ENCODE peak calls at places on chromosomes 4 and X, in nine cellular contexts. Y is keratinocyte, W is psoas muscle, S is tibial nerve, R is aorta, L is prostate gland, B is A549, Z is substantia nigra, C is endothelial cell of umbilical vein. I is an unnamed sample.
A peak's percentile ranks its signal among the peaks of the same experiment; 100 is the strongest.

GRCh38 chr4:7335363-7336066 is 99.2 kb downstream of the PSAPL1 start:
- DNase-seq in Y (no peak), W (peak; percentile 80), S (peak; percentile 47), R (no peak), L (peak; percentile 12), B (peak; percentile 58), Z (peak; percentile 69), C (peak; percentile 27), I (no peak)

GRCh38 chr4:163941221-163941865 is 446.9 kb downstream of the TMA16 start:
- DNase-seq in Y (no peak), W (no peak), S (no peak), R (no peak), L (no peak), B (no peak), Z (no peak), C (no peak), I (no peak)

GRCh38 chrX:47497274-47497673 is 14.3 kb upstream of the ZNF41 start:
- DNase-seq in Y (no peak), W (no peak), S (no peak), R (no peak), L (no peak), B (peak; percentile 5), Z (no peak), C (peak; percentile 13), I (no peak)

GRCh38 chr4:188781655-188782054 is 642.4 kb downstream of the TRIML1 start:
- DNase-seq in Y (no peak), W (no peak), S (no peak), R (no peak), L (no peak), B (peak; percentile 20), Z (no peak), C (no peak), I (no peak)

GRCh38 chrX:153494541-153495361 is at the start of gene BGN:
- DNase-seq in Y (no peak), W (no peak), S (no peak), R (peak; percentile 84), L (no peak), B (no peak), Z (peak; percentile 54), C (peak; percentile 81), I (no peak)

GRCh38 chrX:884091-884490 is 253.5 kb downstream of the SHOX start:
- DNase-seq in Y (no peak), W (no peak), S (no peak), R (no peak), L (no peak), B (no peak), Z (no peak), C (no peak), I (no peak)

GRCh38 chr4:181952478-181952877 is 290.7 kb upstream of the TENM3 start:
- DNase-seq in Y (peak; percentile 45), W (no peak), S (no peak), R (no peak), L (peak; percentile 54), B (peak; percentile 64), Z (no peak), C (peak; percentile 31), I (peak; percentile 84)

GRCh38 chr4:166091146-166091545 is 218.1 kb downstream of the TLL1 start:
- DNase-seq in Y (no peak), W (no peak), S (no peak), R (no peak), L (no peak), B (no peak), Z (no peak), C (no peak), I (no peak)

GRCh38 chr4:6192245-6192644 is 8.1 kb downstream of the JAKMIP1 start:
- DNase-seq in Y (no peak), W (no peak), S (no peak), R (no peak), L (no peak), B (no peak), Z (no peak), C (no peak), I (no peak)

GRCh38 chr4:88522702-88523324 is 763 bp downstream of the PYURF start:
- DNase-seq in Y (no peak), W (peak; percentile 61), S (peak; percentile 9), R (peak; percentile 60), L (peak; percentile 21), B (peak; percentile 30), Z (peak; percentile 40), C (peak; percentile 54), I (no peak)

GRCh38 chr4:107083-107443 is 17.2 kb upstream of the ZNF718 start:
- DNase-seq in Y (no peak), W (no peak), S (no peak), R (no peak), L (no peak), B (no peak), Z (no peak), C (no peak), I (no peak)

GRCh38 chrX:122833230-122833629 is 350.8 kb upstream of the GRIA3 start:
- DNase-seq in Y (no peak), W (no peak), S (no peak), R (no peak), L (no peak), B (no peak), Z (no peak), C (no peak), I (no peak)

GRCh38 chrX:38768079-38768478 is 33.2 kb upstream of the MID1IP1 start:
- DNase-seq in Y (no peak), W (no peak), S (no peak), R (no peak), L (no peak), B (peak; percentile 11), Z (no peak), C (peak; percentile 15), I (peak; percentile 6)

GRCh38 chr4:144656857-144657256 is 10.9 kb downstream of the HHIP start:
- DNase-seq in Y (no peak), W (no peak), S (no peak), R (no peak), L (no peak), B (no peak), Z (no peak), C (no peak), I (no peak)

GRCh38 chr4:165748321-165748720 is 124.7 kb upstream of the TLL1 start:
- DNase-seq in Y (no peak), W (no peak), S (no peak), R (no peak), L (no peak), B (no peak), Z (no peak), C (no peak), I (no peak)

GRCh38 chr4:6435010-6435409 is 37.4 kb downstream of the PPP2R2C start:
- DNase-seq in Y (no peak), W (no peak), S (no peak), R (no peak), L (no peak), B (peak; percentile 15), Z (no peak), C (no peak), I (no peak)

GRCh38 chr4:126568652-126569580 is 1063.8 kb upstream of the INTU start:
- DNase-seq in Y (no peak), W (no peak), S (no peak), R (no peak), L (no peak), B (no peak), Z (no peak), C (no peak), I (no peak)

GRCh38 chr4:118765399-118765798 is 70.5 kb downstream of the SEC24D start:
- DNase-seq in Y (peak; percentile 40), W (no peak), S (peak; percentile 35), R (no peak), L (peak; percentile 71), B (peak; percentile 32), Z (no peak), C (peak; percentile 92), I (peak; percentile 95)

DNA sequence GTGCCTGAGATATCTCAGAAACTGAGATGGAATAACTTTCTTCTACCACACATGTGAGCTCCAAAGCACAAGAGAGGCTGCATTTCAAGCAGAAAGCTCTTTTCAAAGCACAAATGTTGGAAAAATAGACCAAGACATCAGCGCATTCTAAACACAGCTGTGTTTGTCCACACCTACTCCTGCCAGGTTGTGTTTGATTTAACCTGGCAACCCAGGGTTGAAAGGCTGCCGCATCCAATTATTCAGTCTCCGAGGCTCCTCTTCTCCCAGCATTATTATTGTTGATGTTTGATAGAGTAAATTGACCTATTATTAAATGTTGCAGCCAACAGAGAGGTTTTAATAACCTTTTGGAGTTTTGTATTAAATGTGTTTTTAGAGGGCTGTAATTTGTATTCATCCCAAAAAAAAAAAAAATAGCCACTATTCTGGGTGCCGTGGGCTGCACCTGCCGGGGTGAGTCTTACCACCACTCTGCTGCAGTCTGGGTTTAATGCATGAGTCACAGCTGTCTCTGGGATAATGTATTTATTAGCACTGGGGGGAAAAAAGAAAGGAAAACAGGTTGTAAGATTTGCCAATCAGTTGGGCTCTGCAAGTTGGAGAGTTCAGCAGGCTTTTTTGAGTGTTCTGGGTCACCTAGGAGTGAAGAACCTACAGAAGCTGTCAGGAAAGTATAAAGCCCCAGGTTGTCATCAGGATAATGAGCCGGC is 105.2 kb upstream of the NOCT start:
- DNase-seq in Y (no peak), W (no peak), S (no peak), R (no peak), L (no peak), B (no peak), Z (no peak), C (no peak), I (peak; percentile 13)
- H3K27ac ChIP-seq in Y (peak overlapping the region; percentile 81), W (no peak overlapping the region), S (no peak overlapping the region), R (no peak overlapping the region), L (peak overlapping the region; percentile 88), B (peak overlapping the region; percentile 78), Z (peak overlapping the region; percentile 87), C (peak overlapping the region; percentile 97), I (peak overlapping the region; percentile 31)

GRCh38 chr4:154314248-154314647 is 177.4 kb downstream of the DCHS2 start:
- DNase-seq in Y (no peak), W (no peak), S (peak; percentile 27), R (no peak), L (no peak), B (peak; percentile 13), Z (no peak), C (no peak), I (no peak)
- H3K27ac ChIP-seq in Y (no peak overlapping the region), W (no peak overlapping the region), S (no peak overlapping the region), R (no peak overlapping the region), L (no peak overlapping the region), B (no peak overlapping the region), Z (no peak overlapping the region), C (no peak overlapping the region), I (no peak overlapping the region)

GRCh38 chr4:48021086-48021485 is 4.5 kb downstream of the NIPAL1 start:
- DNase-seq in Y (no peak), W (no peak), S (no peak), R (no peak), L (no peak), B (no peak), Z (no peak), C (no peak), I (no peak)
- H3K27ac ChIP-seq in Y (no peak overlapping the region), W (no peak overlapping the region), S (no peak overlapping the region), R (no peak overlapping the region), L (no peak overlapping the region), B (no peak overlapping the region), Z (no peak overlapping the region), C (no peak overlapping the region), I (no peak overlapping the region)

DNA sequence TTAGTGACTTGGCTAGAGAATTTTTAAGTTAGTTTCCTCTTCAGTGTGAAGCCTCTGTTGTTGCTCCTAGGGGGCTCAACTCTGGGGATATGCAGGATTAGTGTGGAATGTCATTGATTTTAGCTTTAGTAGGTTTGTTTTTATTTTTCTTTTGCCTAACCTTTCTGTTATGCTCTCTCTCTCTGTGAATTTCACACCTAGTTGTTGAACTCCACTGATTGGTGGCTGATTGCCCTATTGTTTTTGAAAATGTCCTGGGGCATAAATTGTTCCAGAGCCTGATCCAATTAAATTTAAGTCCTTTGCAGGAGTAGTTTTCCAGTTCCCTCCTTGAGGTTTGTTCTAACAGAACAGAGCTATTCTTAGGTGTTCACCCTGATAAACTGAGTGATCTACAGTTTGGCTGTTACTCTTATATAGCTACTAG is 393.3 kb upstream of the CTSO start:
- DNase-seq in Y (no peak), W (no peak), S (no peak), R (no peak), L (no peak), B (no peak), Z (no peak), C (no peak), I (no peak)
- H3K27ac ChIP-seq in Y (no peak overlapping the region), W (no peak overlapping the region), S (no peak overlapping the region), R (no peak overlapping the region), L (no peak overlapping the region), B (no peak overlapping the region), Z (no peak overlapping the region), C (no peak overlapping the region), I (no peak overlapping the region)

I was measured in AG04450.